ENCODE peak calls at places on chromosomes 1 and 21, in ten cellular contexts. One of them, this sample, is unnamed.

GRCh38 chr1:220808501-220809186 is 21.9 kb downstream of the MTARC1 start:
- DNase-seq in left ventricle myocardium inferior: no peak
- DNase-seq in esophagus squamous epithelium: no peak
- DNase-seq in ovary: no peak
- DNase-seq in psoas muscle: no peak
- DNase-seq in left lung: no peak
- DNase-seq in neural progenitor cell: no peak
- DNase-seq in cardiac muscle cell: peak
- DNase-seq in heart right ventricle: no peak
- DNase-seq in fibroblast of lung: no peak
- DNase-seq in this sample: no peak

GRCh38 chr1:112544753-112545152 is 36.0 kb downstream of the WNT2B start:
- DNase-seq in cardiac muscle cell: no peak
- DNase-seq in esophagus squamous epithelium: no peak
- DNase-seq in neural progenitor cell: no peak
- DNase-seq in left lung: no peak
- DNase-seq in heart right ventricle: no peak
- DNase-seq in ovary: no peak
- DNase-seq in psoas muscle: no peak
- DNase-seq in fibroblast of lung: peak
- DNase-seq in left ventricle myocardium inferior: no peak
- DNase-seq in this sample: no peak

GRCh38 chr1:234656981-234657651 is 47.1 kb upstream of the IRF2BP2 start:
- DNase-seq in heart right ventricle: no peak
- DNase-seq in psoas muscle: no peak
- DNase-seq in ovary: no peak
- DNase-seq in left lung: no peak
- DNase-seq in neural progenitor cell: no peak
- DNase-seq in fibroblast of lung: peak
- DNase-seq in esophagus squamous epithelium: no peak
- DNase-seq in cardiac muscle cell: no peak
- DNase-seq in left ventricle myocardium inferior: no peak
- DNase-seq in this sample: no peak

GRCh38 chr1:116461723-116462122 is 88.7 kb downstream of the ATP1A1 start:
- DNase-seq in cardiac muscle cell: no peak
- DNase-seq in heart right ventricle: no peak
- DNase-seq in esophagus squamous epithelium: no peak
- DNase-seq in neural progenitor cell: no peak
- DNase-seq in ovary: no peak
- DNase-seq in psoas muscle: no peak
- DNase-seq in fibroblast of lung: no peak
- DNase-seq in left lung: no peak
- DNase-seq in left ventricle myocardium inferior: no peak
- DNase-seq in this sample: no peak

GRCh38 chr1:12851779-12852178 is 3.3 kb upstream of the HNRNPCL1 start:
- DNase-seq in left lung: no peak
- DNase-seq in fibroblast of lung: no peak
- DNase-seq in heart right ventricle: no peak
- DNase-seq in left ventricle myocardium inferior: no peak
- DNase-seq in neural progenitor cell: no peak
- DNase-seq in psoas muscle: no peak
- DNase-seq in cardiac muscle cell: no peak
- DNase-seq in esophagus squamous epithelium: no peak
- DNase-seq in ovary: no peak
- DNase-seq in this sample: no peak

GRCh38 chr1:157315544-157315943 is 177.3 kb upstream of the ETV3 start:
- DNase-seq in fibroblast of lung: no peak
- DNase-seq in left lung: no peak
- DNase-seq in esophagus squamous epithelium: no peak
- DNase-seq in ovary: no peak
- DNase-seq in heart right ventricle: no peak
- DNase-seq in psoas muscle: no peak
- DNase-seq in left ventricle myocardium inferior: no peak
- DNase-seq in cardiac muscle cell: no peak
- DNase-seq in neural progenitor cell: no peak
- DNase-seq in this sample: no peak

GRCh38 chr1:74160045-74160444 is 37.9 kb downstream of the LRRIQ3 start:
- DNase-seq in neural progenitor cell: no peak
- DNase-seq in ovary: no peak
- DNase-seq in left ventricle myocardium inferior: no peak
- DNase-seq in cardiac muscle cell: no peak
- DNase-seq in esophagus squamous epithelium: no peak
- DNase-seq in heart right ventricle: no peak
- DNase-seq in left lung: no peak
- DNase-seq in fibroblast of lung: no peak
- DNase-seq in psoas muscle: no peak
- DNase-seq in this sample: no peak

GRCh38 chr1:151494741-151495281 is 16.4 kb upstream of the CGN start:
- DNase-seq in heart right ventricle: no peak
- DNase-seq in ovary: no peak
- DNase-seq in cardiac muscle cell: no peak
- DNase-seq in left lung: no peak
- DNase-seq in neural progenitor cell: peak
- DNase-seq in fibroblast of lung: peak
- DNase-seq in esophagus squamous epithelium: no peak
- DNase-seq in left ventricle myocardium inferior: no peak
- DNase-seq in psoas muscle: no peak
- DNase-seq in this sample: peak

GRCh38 chr1:234887026-234887910 is 241.4 kb downstream of the TOMM20 start:
- DNase-seq in psoas muscle: peak
- DNase-seq in left lung: no peak
- DNase-seq in esophagus squamous epithelium: no peak
- DNase-seq in left ventricle myocardium inferior: peak
- DNase-seq in fibroblast of lung: no peak
- DNase-seq in heart right ventricle: no peak
- DNase-seq in neural progenitor cell: no peak
- DNase-seq in cardiac muscle cell: no peak
- DNase-seq in ovary: peak
- DNase-seq in this sample: no peak

DNA sequence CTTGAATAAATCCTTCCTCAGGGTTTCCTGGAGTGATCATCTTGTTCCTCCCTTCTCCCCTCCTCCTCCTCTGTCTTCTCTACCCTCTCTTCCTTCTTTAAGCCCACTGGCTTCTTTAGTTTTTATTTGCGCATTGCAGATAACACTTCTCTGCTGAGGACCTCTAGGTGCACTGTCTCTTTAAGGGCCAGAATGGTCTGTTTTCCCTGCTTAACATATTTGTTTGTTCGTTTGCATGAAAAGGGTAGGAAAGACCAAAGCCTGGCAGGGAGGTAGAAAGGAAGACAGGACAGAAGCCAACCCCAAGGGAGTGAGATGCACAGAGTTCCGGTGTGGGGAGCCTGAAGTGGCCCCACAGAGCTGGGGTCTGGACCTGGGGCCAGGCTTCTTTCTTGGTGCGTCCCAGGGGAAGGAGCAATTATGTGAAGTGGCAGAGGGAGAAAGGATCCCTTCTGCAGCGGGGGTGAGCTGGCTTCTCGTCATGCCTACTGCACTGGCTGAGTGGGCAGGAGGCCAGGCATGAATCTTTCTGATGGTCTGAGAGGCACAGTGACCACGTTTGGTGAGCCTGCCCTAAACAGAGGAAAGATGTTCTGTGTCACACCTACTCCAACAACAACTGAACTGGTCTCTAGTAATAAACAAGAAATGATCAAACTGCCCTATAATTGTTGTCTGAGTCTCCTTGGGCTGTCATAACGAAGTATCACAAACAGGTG is 232.7 kb downstream of the KCNJ6 start:
- DNase-seq in neural progenitor cell: no peak
- DNase-seq in heart right ventricle: no peak
- DNase-seq in ovary: no peak
- DNase-seq in cardiac muscle cell: no peak
- DNase-seq in left ventricle myocardium inferior: no peak
- DNase-seq in fibroblast of lung: no peak
- DNase-seq in psoas muscle: no peak
- DNase-seq in left lung: no peak
- DNase-seq in esophagus squamous epithelium: no peak
- DNase-seq in this sample: no peak
- H3K27ac ChIP-seq in neural progenitor cell: no peak
- H3K27ac ChIP-seq in heart right ventricle: no peak
- H3K27ac ChIP-seq in ovary: no peak
- H3K27ac ChIP-seq in cardiac muscle cell: no peak
- H3K27ac ChIP-seq in left ventricle myocardium inferior: no peak
- H3K27ac ChIP-seq in fibroblast of lung: no peak
- H3K27ac ChIP-seq in psoas muscle: no peak
- H3K27ac ChIP-seq in left lung: no peak
- H3K27ac ChIP-seq in esophagus squamous epithelium: no peak
- H3K27ac ChIP-seq in this sample: no peak

GRCh38 chr1:1922782-1923680 is 4.0 kb upstream of the TMEM52 start:
- DNase-seq in psoas muscle: no peak
- DNase-seq in esophagus squamous epithelium: no peak
- DNase-seq in heart right ventricle: no peak
- DNase-seq in ovary: no peak
- DNase-seq in left ventricle myocardium inferior: no peak
- DNase-seq in fibroblast of lung: no peak
- DNase-seq in cardiac muscle cell: peak
- DNase-seq in neural progenitor cell: no peak
- DNase-seq in left lung: no peak
- DNase-seq in this sample: peak

GRCh38 chr1:1921901-1922753 is 3.0 kb upstream of the TMEM52 start:
- DNase-seq in neural progenitor cell: no peak
- DNase-seq in left lung: no peak
- DNase-seq in psoas muscle: no peak
- DNase-seq in left ventricle myocardium inferior: no peak
- DNase-seq in fibroblast of lung: no peak
- DNase-seq in esophagus squamous epithelium: no peak
- DNase-seq in heart right ventricle: no peak
- DNase-seq in cardiac muscle cell: no peak
- DNase-seq in ovary: no peak
- DNase-seq in this sample: peak

GRCh38 chr1:1920057-1920607 is 1.1 kb upstream of the TMEM52 start:
- DNase-seq in ovary: no peak
- DNase-seq in esophagus squamous epithelium: no peak
- DNase-seq in psoas muscle: peak
- DNase-seq in heart right ventricle: no peak
- DNase-seq in left ventricle myocardium inferior: no peak
- DNase-seq in fibroblast of lung: no peak
- DNase-seq in cardiac muscle cell: no peak
- DNase-seq in neural progenitor cell: no peak
- DNase-seq in left lung: no peak
- DNase-seq in this sample: peak

GRCh38 chr1:1920608-1921458 is 1.8 kb upstream of the TMEM52 start:
- DNase-seq in ovary: no peak
- DNase-seq in fibroblast of lung: no peak
- DNase-seq in heart right ventricle: no peak
- DNase-seq in neural progenitor cell: no peak
- DNase-seq in psoas muscle: peak
- DNase-seq in esophagus squamous epithelium: no peak
- DNase-seq in left lung: no peak
- DNase-seq in left ventricle myocardium inferior: no peak
- DNase-seq in cardiac muscle cell: no peak
- DNase-seq in this sample: peak

GRCh38 chr1:1921459-1921862 is 2.4 kb upstream of the TMEM52 start:
- DNase-seq in esophagus squamous epithelium: no peak
- DNase-seq in left ventricle myocardium inferior: no peak
- DNase-seq in ovary: no peak
- DNase-seq in cardiac muscle cell: no peak
- DNase-seq in neural progenitor cell: no peak
- DNase-seq in psoas muscle: peak
- DNase-seq in fibroblast of lung: no peak
- DNase-seq in heart right ventricle: no peak
- DNase-seq in left lung: no peak
- DNase-seq in this sample: no peak
- H3K27ac ChIP-seq in esophagus squamous epithelium: no peak
- H3K27ac ChIP-seq in left ventricle myocardium inferior: no peak
- H3K27ac ChIP-seq in ovary: no peak
- H3K27ac ChIP-seq in cardiac muscle cell: no peak
- H3K27ac ChIP-seq in neural progenitor cell: no peak
- H3K27ac ChIP-seq in psoas muscle: no peak
- H3K27ac ChIP-seq in fibroblast of lung: no peak
- H3K27ac ChIP-seq in heart right ventricle: no peak
- H3K27ac ChIP-seq in left lung: no peak
- H3K27ac ChIP-seq in this sample: no peak

GRCh38 chr1:179300112-179300511 is 6.5 kb downstream of the SOAT1 start:
- DNase-seq in heart right ventricle: no peak
- DNase-seq in left lung: no peak
- DNase-seq in ovary: no peak
- DNase-seq in left ventricle myocardium inferior: no peak
- DNase-seq in psoas muscle: no peak
- DNase-seq in neural progenitor cell: no peak
- DNase-seq in esophagus squamous epithelium: no peak
- DNase-seq in fibroblast of lung: no peak
- DNase-seq in cardiac muscle cell: no peak
- DNase-seq in this sample: no peak
- H3K27ac ChIP-seq in heart right ventricle: no peak
- H3K27ac ChIP-seq in left lung: no peak
- H3K27ac ChIP-seq in ovary: no peak
- H3K27ac ChIP-seq in left ventricle myocardium inferior: no peak
- H3K27ac ChIP-seq in psoas muscle: no peak
- H3K27ac ChIP-seq in neural progenitor cell: no peak
- H3K27ac ChIP-seq in esophagus squamous epithelium: no peak
- H3K27ac ChIP-seq in fibroblast of lung: no peak
- H3K27ac ChIP-seq in cardiac muscle cell: no peak
- H3K27ac ChIP-seq in this sample: no peak

DNA sequence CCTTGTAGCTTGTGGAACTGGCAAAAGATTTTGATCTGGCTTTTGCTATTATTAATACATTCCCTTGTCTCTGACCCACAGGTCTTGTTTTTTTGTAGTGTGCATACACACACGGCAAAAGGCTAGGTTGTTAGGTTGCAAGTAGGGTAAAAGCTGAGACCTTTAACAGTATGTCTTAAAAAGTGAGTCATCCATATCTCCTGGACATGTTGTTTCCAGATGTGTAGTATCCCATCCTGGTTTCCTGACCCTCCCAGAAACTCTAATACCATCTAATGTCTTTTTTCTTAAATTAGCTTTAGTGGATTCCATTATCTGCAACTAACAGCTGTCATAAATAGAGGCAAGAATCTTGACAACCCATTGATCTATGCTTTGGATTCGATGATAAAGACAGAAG is 14.7 kb downstream of the OVGP1 start:
- DNase-seq in psoas muscle: no peak
- DNase-seq in ovary: no peak
- DNase-seq in left lung: no peak
- DNase-seq in esophagus squamous epithelium: no peak
- DNase-seq in neural progenitor cell: no peak
- DNase-seq in heart right ventricle: no peak
- DNase-seq in left ventricle myocardium inferior: no peak
- DNase-seq in fibroblast of lung: no peak
- DNase-seq in cardiac muscle cell: no peak
- DNase-seq in this sample: no peak
- H3K27ac ChIP-seq in psoas muscle: no peak
- H3K27ac ChIP-seq in ovary: no peak
- H3K27ac ChIP-seq in left lung: no peak
- H3K27ac ChIP-seq in esophagus squamous epithelium: no peak
- H3K27ac ChIP-seq in neural progenitor cell: no peak
- H3K27ac ChIP-seq in heart right ventricle: no peak
- H3K27ac ChIP-seq in left ventricle myocardium inferior: no peak
- H3K27ac ChIP-seq in fibroblast of lung: no peak
- H3K27ac ChIP-seq in cardiac muscle cell: no peak
- H3K27ac ChIP-seq in this sample: no peak

GRCh38 chr21:45992311-45993209 is 11.0 kb downstream of the COL6A1 start:
- DNase-seq in left ventricle myocardium inferior: peak
- DNase-seq in ovary: peak
- DNase-seq in psoas muscle: peak
- DNase-seq in left lung: peak
- DNase-seq in neural progenitor cell: no peak
- DNase-seq in cardiac muscle cell: no peak
- DNase-seq in heart right ventricle: peak
- DNase-seq in esophagus squamous epithelium: no peak
- DNase-seq in fibroblast of lung: no peak
- DNase-seq in this sample: no peak
- H3K27ac ChIP-seq in left ventricle myocardium inferior: peak
- H3K27ac ChIP-seq in ovary: peak
- H3K27ac ChIP-seq in psoas muscle: no peak
- H3K27ac ChIP-seq in left lung: no peak
- H3K27ac ChIP-seq in neural progenitor cell: no peak
- H3K27ac ChIP-seq in cardiac muscle cell: no peak
- H3K27ac ChIP-seq in heart right ventricle: peak
- H3K27ac ChIP-seq in esophagus squamous epithelium: peak
- H3K27ac ChIP-seq in fibroblast of lung: peak
- H3K27ac ChIP-seq in this sample: no peak

GRCh38 chr1:92203105-92203504 is 14.6 kb upstream of the C1orf146 start:
- DNase-seq in ovary: no peak
- DNase-seq in left ventricle myocardium inferior: no peak
- DNase-seq in esophagus squamous epithelium: no peak
- DNase-seq in psoas muscle: no peak
- DNase-seq in left lung: no peak
- DNase-seq in cardiac muscle cell: no peak
- DNase-seq in neural progenitor cell: no peak
- DNase-seq in fibroblast of lung: no peak
- DNase-seq in heart right ventricle: no peak
- DNase-seq in this sample: no peak
- H3K27ac ChIP-seq in ovary: no peak
- H3K27ac ChIP-seq in left ventricle myocardium inferior: no peak
- H3K27ac ChIP-seq in esophagus squamous epithelium: no peak
- H3K27ac ChIP-seq in psoas muscle: no peak
- H3K27ac ChIP-seq in left lung: no peak
- H3K27ac ChIP-seq in cardiac muscle cell: no peak
- H3K27ac ChIP-seq in neural progenitor cell: no peak
- H3K27ac ChIP-seq in fibroblast of lung: no peak
- H3K27ac ChIP-seq in heart right ventricle: no peak
- H3K27ac ChIP-seq in this sample: no peak

This sample was measured in hepatocyte.